ENCODE peak calls at places on chromosomes 3 and 15, in seven cellular contexts. One of them, this sample, is unnamed.

GRCh38 chr3:129343643-129344360 is 65.1 kb downstream of the HMCES start:
- DNase-seq in NCI-H1105 treated with DMSO at 0.1 percent for 48 hours: no peak
- DNase-seq in uterus: no peak
- DNase-seq in right lobe of liver: peak; percentile 45
- DNase-seq in effector CD4-positive, alpha-beta T cell: no peak
- DNase-seq in EH: peak; percentile 30
- DNase-seq in A172: no peak
- DNase-seq in this sample: peak; percentile 5

GRCh38 chr15:40279437-40280141 is 3.3 kb downstream of the ANKRD63 start:
- DNase-seq in effector CD4-positive, alpha-beta T cell: peak; percentile 65
- DNase-seq in right lobe of liver: peak; percentile 84
- DNase-seq in uterus: peak; percentile 74
- DNase-seq in A172: peak; percentile 38
- DNase-seq in NCI-H1105 treated with DMSO at 0.1 percent for 48 hours: peak; percentile 7
- DNase-seq in EH: peak; percentile 58
- DNase-seq in this sample: peak; percentile 19

GRCh38 chr15:75024102-75024636 is 779 bp downstream of the PPCDC start:
- DNase-seq in EH: peak; percentile 37
- DNase-seq in uterus: no peak
- DNase-seq in NCI-H1105 treated with DMSO at 0.1 percent for 48 hours: peak; percentile 12
- DNase-seq in right lobe of liver: no peak
- DNase-seq in A172: peak; percentile 50
- DNase-seq in effector CD4-positive, alpha-beta T cell: no peak
- DNase-seq in this sample: no peak

GRCh38 chr3:31476209-31476608 is 56.5 kb upstream of the STT3B start:
- DNase-seq in effector CD4-positive, alpha-beta T cell: no peak
- DNase-seq in uterus: no peak
- DNase-seq in right lobe of liver: no peak
- DNase-seq in A172: no peak
- DNase-seq in NCI-H1105 treated with DMSO at 0.1 percent for 48 hours: no peak
- DNase-seq in EH: no peak
- DNase-seq in this sample: no peak

GRCh38 chr15:83960192-83960829 is 275.3 kb upstream of the GOLGA6L4 start:
- DNase-seq in A172: no peak
- DNase-seq in NCI-H1105 treated with DMSO at 0.1 percent for 48 hours: no peak
- DNase-seq in right lobe of liver: no peak
- DNase-seq in EH: no peak
- DNase-seq in uterus: no peak
- DNase-seq in effector CD4-positive, alpha-beta T cell: no peak
- DNase-seq in this sample: no peak

GRCh38 chr15:42349178-42349577 is 10.1 kb upstream of the CAPN3 start:
- DNase-seq in A172: no peak
- DNase-seq in effector CD4-positive, alpha-beta T cell: no peak
- DNase-seq in EH: peak; percentile 76
- DNase-seq in uterus: no peak
- DNase-seq in NCI-H1105 treated with DMSO at 0.1 percent for 48 hours: no peak
- DNase-seq in right lobe of liver: no peak
- DNase-seq in this sample: no peak

GRCh38 chr3:192449036-192449435 is 278.3 kb downstream of the FGF12 start:
- DNase-seq in right lobe of liver: no peak
- DNase-seq in NCI-H1105 treated with DMSO at 0.1 percent for 48 hours: peak; percentile 38
- DNase-seq in effector CD4-positive, alpha-beta T cell: no peak
- DNase-seq in uterus: no peak
- DNase-seq in EH: no peak
- DNase-seq in A172: no peak
- DNase-seq in this sample: no peak

GRCh38 chr3:12303532-12303931 is 14.7 kb downstream of the PPARG start:
- DNase-seq in NCI-H1105 treated with DMSO at 0.1 percent for 48 hours: no peak
- DNase-seq in uterus: no peak
- DNase-seq in right lobe of liver: no peak
- DNase-seq in effector CD4-positive, alpha-beta T cell: no peak
- DNase-seq in EH: peak; percentile 88
- DNase-seq in A172: peak; percentile 94
- DNase-seq in this sample: no peak

GRCh38 chr3:79872483-79872882 is 104.7 kb upstream of the ROBO1 start:
- DNase-seq in effector CD4-positive, alpha-beta T cell: no peak
- DNase-seq in uterus: no peak
- DNase-seq in right lobe of liver: no peak
- DNase-seq in NCI-H1105 treated with DMSO at 0.1 percent for 48 hours: no peak
- DNase-seq in A172: no peak
- DNase-seq in EH: peak; percentile 51
- DNase-seq in this sample: no peak

GRCh38 chr3:168973206-168973605 is 690.3 kb downstream of the MECOM start:
- DNase-seq in uterus: no peak
- DNase-seq in NCI-H1105 treated with DMSO at 0.1 percent for 48 hours: no peak
- DNase-seq in effector CD4-positive, alpha-beta T cell: no peak
- DNase-seq in right lobe of liver: no peak
- DNase-seq in EH: no peak
- DNase-seq in A172: no peak
- DNase-seq in this sample: no peak

GRCh38 chr3:18445421-18446066 is 20.4 kb upstream of the SATB1 start:
- DNase-seq in uterus: peak; percentile 21
- DNase-seq in A172: no peak
- DNase-seq in EH: no peak
- DNase-seq in NCI-H1105 treated with DMSO at 0.1 percent for 48 hours: no peak
- DNase-seq in effector CD4-positive, alpha-beta T cell: peak; percentile 72
- DNase-seq in right lobe of liver: no peak
- DNase-seq in this sample: peak; percentile 87

GRCh38 chr15:77974098-77974414 is 103.5 kb downstream of the TBC1D2B start:
- DNase-seq in uterus: no peak
- DNase-seq in right lobe of liver: peak; percentile 70
- DNase-seq in A172: peak; percentile 79
- DNase-seq in effector CD4-positive, alpha-beta T cell: no peak
- DNase-seq in NCI-H1105 treated with DMSO at 0.1 percent for 48 hours: no peak
- DNase-seq in EH: peak; percentile 63
- DNase-seq in this sample: no peak

GRCh38 chr3:126342211-126342610 is 15.0 kb downstream of the KLF15 start:
- DNase-seq in effector CD4-positive, alpha-beta T cell: no peak
- DNase-seq in NCI-H1105 treated with DMSO at 0.1 percent for 48 hours: no peak
- DNase-seq in right lobe of liver: no peak
- DNase-seq in uterus: peak; percentile 7
- DNase-seq in EH: no peak
- DNase-seq in A172: no peak
- DNase-seq in this sample: no peak

GRCh38 chr3:38725726-38726410 is 76.4 kb upstream of the SCN5A start:
- DNase-seq in right lobe of liver: no peak
- DNase-seq in effector CD4-positive, alpha-beta T cell: no peak
- DNase-seq in EH: peak; percentile 83
- DNase-seq in NCI-H1105 treated with DMSO at 0.1 percent for 48 hours: no peak
- DNase-seq in uterus: no peak
- DNase-seq in A172: peak; percentile 60
- DNase-seq in this sample: no peak

GRCh38 chr15:98025237-98025636 is 64.7 kb downstream of the ARRDC4 start:
- DNase-seq in NCI-H1105 treated with DMSO at 0.1 percent for 48 hours: no peak
- DNase-seq in EH: peak; percentile 84
- DNase-seq in effector CD4-positive, alpha-beta T cell: no peak
- DNase-seq in right lobe of liver: no peak
- DNase-seq in uterus: no peak
- DNase-seq in A172: peak; percentile 46
- DNase-seq in this sample: no peak

GRCh38 chr15:57684491-57685184 is 21.9 kb upstream of the POLR2M start:
- DNase-seq in A172: no peak
- DNase-seq in EH: no peak
- DNase-seq in effector CD4-positive, alpha-beta T cell: no peak
- DNase-seq in right lobe of liver: no peak
- DNase-seq in uterus: peak; percentile 38
- DNase-seq in NCI-H1105 treated with DMSO at 0.1 percent for 48 hours: peak; percentile 26
- DNase-seq in this sample: no peak

GRCh38 chr3:100254168-100254777 is 6.5 kb upstream of the TBC1D23 start:
- DNase-seq in right lobe of liver: no peak
- DNase-seq in NCI-H1105 treated with DMSO at 0.1 percent for 48 hours: peak; percentile 50
- DNase-seq in uterus: peak; percentile 47
- DNase-seq in A172: peak; percentile 53
- DNase-seq in EH: peak; percentile 81
- DNase-seq in effector CD4-positive, alpha-beta T cell: no peak
- DNase-seq in this sample: peak; percentile 13

GRCh38 chr15:77393471-77393840 is 26.4 kb downstream of the PEAK1 start:
- DNase-seq in A172: no peak
- DNase-seq in uterus: no peak
- DNase-seq in NCI-H1105 treated with DMSO at 0.1 percent for 48 hours: no peak
- DNase-seq in EH: peak; percentile 66
- DNase-seq in effector CD4-positive, alpha-beta T cell: no peak
- DNase-seq in right lobe of liver: no peak
- DNase-seq in this sample: no peak

GRCh38 chr3:177554900-177555759 is 357.8 kb upstream of the TBL1XR1 start:
- DNase-seq in uterus: no peak
- DNase-seq in NCI-H1105 treated with DMSO at 0.1 percent for 48 hours: peak; percentile 26
- DNase-seq in EH: peak; percentile 71
- DNase-seq in A172: peak; percentile 60
- DNase-seq in right lobe of liver: no peak
- DNase-seq in effector CD4-positive, alpha-beta T cell: no peak
- DNase-seq in this sample: no peak

GRCh38 chr3:148625145-148625736 is 72.5 kb upstream of the AGTR1 start:
- DNase-seq in effector CD4-positive, alpha-beta T cell: no peak
- DNase-seq in uterus: no peak
- DNase-seq in EH: no peak
- DNase-seq in right lobe of liver: no peak
- DNase-seq in A172: no peak
- DNase-seq in NCI-H1105 treated with DMSO at 0.1 percent for 48 hours: no peak
- DNase-seq in this sample: no peak

GRCh38 chr3:15536856-15537255 is 15.3 kb upstream of the COLQ start:
- DNase-seq in NCI-H1105 treated with DMSO at 0.1 percent for 48 hours: no peak
- DNase-seq in right lobe of liver: no peak
- DNase-seq in effector CD4-positive, alpha-beta T cell: no peak
- DNase-seq in A172: no peak
- DNase-seq in EH: no peak
- DNase-seq in uterus: no peak
- DNase-seq in this sample: no peak

GRCh38 chr3:36597422-36597821 is 166.9 kb downstream of the DCLK3 start:
- DNase-seq in uterus: no peak
- DNase-seq in A172: peak; percentile 63
- DNase-seq in NCI-H1105 treated with DMSO at 0.1 percent for 48 hours: no peak
- DNase-seq in effector CD4-positive, alpha-beta T cell: no peak
- DNase-seq in right lobe of liver: no peak
- DNase-seq in EH: peak; percentile 10
- DNase-seq in this sample: no peak

GRCh38 chr15:65332662-65333440 is 28.4 kb downstream of the RNU5B-1 start:
- DNase-seq in A172: no peak
- DNase-seq in uterus: no peak
- DNase-seq in NCI-H1105 treated with DMSO at 0.1 percent for 48 hours: no peak
- DNase-seq in EH: no peak
- DNase-seq in right lobe of liver: no peak
- DNase-seq in effector CD4-positive, alpha-beta T cell: no peak
- DNase-seq in this sample: no peak

GRCh38 chr3:171108066-171108465 is 81.5 kb upstream of the SLC2A2 start:
- DNase-seq in EH: peak; percentile 25
- DNase-seq in uterus: no peak
- DNase-seq in right lobe of liver: no peak
- DNase-seq in effector CD4-positive, alpha-beta T cell: no peak
- DNase-seq in A172: peak; percentile 48
- DNase-seq in NCI-H1105 treated with DMSO at 0.1 percent for 48 hours: no peak
- DNase-seq in this sample: no peak

GRCh38 chr3:97674477-97674876 is 90.1 kb upstream of the ARL6 start:
- DNase-seq in EH: no peak
- DNase-seq in NCI-H1105 treated with DMSO at 0.1 percent for 48 hours: no peak
- DNase-seq in effector CD4-positive, alpha-beta T cell: no peak
- DNase-seq in uterus: no peak
- DNase-seq in A172: no peak
- DNase-seq in right lobe of liver: no peak
- DNase-seq in this sample: no peak

GRCh38 chr3:133662256-133662773 is 574 bp upstream of the TOPBP1 start:
- DNase-seq in right lobe of liver: no peak
- DNase-seq in NCI-H1105 treated with DMSO at 0.1 percent for 48 hours: peak; percentile 53
- DNase-seq in uterus: no peak
- DNase-seq in effector CD4-positive, alpha-beta T cell: no peak
- DNase-seq in A172: peak; percentile 71
- DNase-seq in EH: peak; percentile 41
- DNase-seq in this sample: no peak